ENCODE peak calls at places on chromosomes 12 and 14, in ten cellular contexts. One of them, this sample, is unnamed.

GRCh38 chr12:47100146-47100545 is 20.4 kb upstream of the AMIGO2 start:
- DNase-seq in effector CD4-positive, alpha-beta T cell: no peak
- DNase-seq in T-helper 1 cell: no peak
- DNase-seq in activated T-helper 1 cell treated with Interleukin-2 at 50 U/mL for 16 hours: no peak
- DNase-seq in KG1: no peak
- DNase-seq in epithelial cell of esophagus: no peak
- DNase-seq in amniotic stem cell: no peak
- DNase-seq in central memory CD8-positive, alpha-beta T cell: no peak
- DNase-seq in CD4-positive, alpha-beta T cell: no peak
- DNase-seq in thoracic aorta: no peak
- DNase-seq in this sample: no peak

GRCh38 chr14:28467611-28468010 is 299.0 kb upstream of the FOXG1 start:
- DNase-seq in effector CD4-positive, alpha-beta T cell: no peak
- DNase-seq in T-helper 1 cell: no peak
- DNase-seq in activated T-helper 1 cell treated with Interleukin-2 at 50 U/mL for 16 hours: no peak
- DNase-seq in KG1: no peak
- DNase-seq in epithelial cell of esophagus: no peak
- DNase-seq in amniotic stem cell: no peak
- DNase-seq in central memory CD8-positive, alpha-beta T cell: no peak
- DNase-seq in CD4-positive, alpha-beta T cell: no peak
- DNase-seq in thoracic aorta: no peak
- DNase-seq in this sample: no peak

GRCh38 chr12:29608581-29608980 is 111.1 kb upstream of the OVCH1 start:
- DNase-seq in effector CD4-positive, alpha-beta T cell: no peak
- DNase-seq in T-helper 1 cell: no peak
- DNase-seq in activated T-helper 1 cell treated with Interleukin-2 at 50 U/mL for 16 hours: no peak
- DNase-seq in KG1: no peak
- DNase-seq in epithelial cell of esophagus: no peak
- DNase-seq in amniotic stem cell: no peak
- DNase-seq in central memory CD8-positive, alpha-beta T cell: no peak
- DNase-seq in CD4-positive, alpha-beta T cell: no peak
- DNase-seq in thoracic aorta: no peak
- DNase-seq in this sample: no peak

GRCh38 chr14:32494566-32495434 is 165.7 kb downstream of the AKAP6 start:
- DNase-seq in effector CD4-positive, alpha-beta T cell: no peak
- DNase-seq in T-helper 1 cell: no peak
- DNase-seq in activated T-helper 1 cell treated with Interleukin-2 at 50 U/mL for 16 hours: no peak
- DNase-seq in KG1: no peak
- DNase-seq in epithelial cell of esophagus: no peak
- DNase-seq in amniotic stem cell: no peak
- DNase-seq in central memory CD8-positive, alpha-beta T cell: no peak
- DNase-seq in CD4-positive, alpha-beta T cell: no peak
- DNase-seq in thoracic aorta: no peak
- DNase-seq in this sample: no peak

GRCh38 chr12:41663487-41664258 is 475.6 kb downstream of the PDZRN4 start:
- DNase-seq in effector CD4-positive, alpha-beta T cell: no peak
- DNase-seq in T-helper 1 cell: no peak
- DNase-seq in activated T-helper 1 cell treated with Interleukin-2 at 50 U/mL for 16 hours: no peak
- DNase-seq in KG1: no peak
- DNase-seq in epithelial cell of esophagus: peak
- DNase-seq in amniotic stem cell: no peak
- DNase-seq in central memory CD8-positive, alpha-beta T cell: no peak
- DNase-seq in CD4-positive, alpha-beta T cell: no peak
- DNase-seq in thoracic aorta: no peak
- DNase-seq in this sample: no peak

GRCh38 chr12:47808574-47809380 is 10.9 kb downstream of the HDAC7 start:
- DNase-seq in effector CD4-positive, alpha-beta T cell: peak
- DNase-seq in T-helper 1 cell: no peak
- DNase-seq in activated T-helper 1 cell treated with Interleukin-2 at 50 U/mL for 16 hours: no peak
- DNase-seq in KG1: peak
- DNase-seq in epithelial cell of esophagus: peak
- DNase-seq in amniotic stem cell: no peak
- DNase-seq in central memory CD8-positive, alpha-beta T cell: no peak
- DNase-seq in CD4-positive, alpha-beta T cell: peak
- DNase-seq in thoracic aorta: no peak
- DNase-seq in this sample: no peak

GRCh38 chr12:93526786-93527428 is 45.6 kb upstream of the SOCS2 start:
- DNase-seq in effector CD4-positive, alpha-beta T cell: no peak
- DNase-seq in T-helper 1 cell: no peak
- DNase-seq in activated T-helper 1 cell treated with Interleukin-2 at 50 U/mL for 16 hours: no peak
- DNase-seq in KG1: no peak
- DNase-seq in epithelial cell of esophagus: peak
- DNase-seq in amniotic stem cell: peak
- DNase-seq in central memory CD8-positive, alpha-beta T cell: no peak
- DNase-seq in CD4-positive, alpha-beta T cell: no peak
- DNase-seq in thoracic aorta: no peak
- DNase-seq in this sample: no peak

GRCh38 chr12:73892181-73892580 is 645.5 kb upstream of the ATXN7L3B start:
- DNase-seq in effector CD4-positive, alpha-beta T cell: no peak
- DNase-seq in T-helper 1 cell: no peak
- DNase-seq in activated T-helper 1 cell treated with Interleukin-2 at 50 U/mL for 16 hours: no peak
- DNase-seq in KG1: no peak
- DNase-seq in epithelial cell of esophagus: peak
- DNase-seq in amniotic stem cell: no peak
- DNase-seq in central memory CD8-positive, alpha-beta T cell: no peak
- DNase-seq in CD4-positive, alpha-beta T cell: no peak
- DNase-seq in thoracic aorta: no peak
- DNase-seq in this sample: no peak

GRCh38 chr12:43550831-43551270 is 1.2 kb downstream of the ADAMTS20 start:
- DNase-seq in effector CD4-positive, alpha-beta T cell: no peak
- DNase-seq in T-helper 1 cell: no peak
- DNase-seq in activated T-helper 1 cell treated with Interleukin-2 at 50 U/mL for 16 hours: no peak
- DNase-seq in KG1: no peak
- DNase-seq in epithelial cell of esophagus: no peak
- DNase-seq in amniotic stem cell: no peak
- DNase-seq in central memory CD8-positive, alpha-beta T cell: no peak
- DNase-seq in CD4-positive, alpha-beta T cell: no peak
- DNase-seq in thoracic aorta: no peak
- DNase-seq in this sample: no peak

GRCh38 chr12:16515666-16516065 is 90.3 kb downstream of the LMO3 start:
- DNase-seq in effector CD4-positive, alpha-beta T cell: no peak
- DNase-seq in T-helper 1 cell: no peak
- DNase-seq in activated T-helper 1 cell treated with Interleukin-2 at 50 U/mL for 16 hours: no peak
- DNase-seq in KG1: no peak
- DNase-seq in epithelial cell of esophagus: peak
- DNase-seq in amniotic stem cell: no peak
- DNase-seq in central memory CD8-positive, alpha-beta T cell: no peak
- DNase-seq in CD4-positive, alpha-beta T cell: no peak
- DNase-seq in thoracic aorta: no peak
- DNase-seq in this sample: no peak

GRCh38 chr12:41286426-41286825 is 98.3 kb downstream of the PDZRN4 start:
- DNase-seq in effector CD4-positive, alpha-beta T cell: no peak
- DNase-seq in T-helper 1 cell: no peak
- DNase-seq in activated T-helper 1 cell treated with Interleukin-2 at 50 U/mL for 16 hours: no peak
- DNase-seq in KG1: no peak
- DNase-seq in epithelial cell of esophagus: peak
- DNase-seq in amniotic stem cell: no peak
- DNase-seq in central memory CD8-positive, alpha-beta T cell: no peak
- DNase-seq in CD4-positive, alpha-beta T cell: no peak
- DNase-seq in thoracic aorta: no peak
- DNase-seq in this sample: no peak

GRCh38 chr14:51680031-51680430 is 28.3 kb downstream of the FRMD6 start:
- DNase-seq in effector CD4-positive, alpha-beta T cell: no peak
- DNase-seq in T-helper 1 cell: no peak
- DNase-seq in activated T-helper 1 cell treated with Interleukin-2 at 50 U/mL for 16 hours: no peak
- DNase-seq in KG1: no peak
- DNase-seq in epithelial cell of esophagus: no peak
- DNase-seq in amniotic stem cell: no peak
- DNase-seq in central memory CD8-positive, alpha-beta T cell: no peak
- DNase-seq in CD4-positive, alpha-beta T cell: no peak
- DNase-seq in thoracic aorta: no peak
- DNase-seq in this sample: no peak

GRCh38 chr14:99246536-99247083 is 25.4 kb downstream of the BCL11B start:
- DNase-seq in effector CD4-positive, alpha-beta T cell: peak
- DNase-seq in T-helper 1 cell: no peak
- DNase-seq in activated T-helper 1 cell treated with Interleukin-2 at 50 U/mL for 16 hours: no peak
- DNase-seq in KG1: no peak
- DNase-seq in epithelial cell of esophagus: no peak
- DNase-seq in amniotic stem cell: no peak
- DNase-seq in central memory CD8-positive, alpha-beta T cell: no peak
- DNase-seq in CD4-positive, alpha-beta T cell: peak
- DNase-seq in thoracic aorta: no peak
- DNase-seq in this sample: no peak

GRCh38 chr14:50607181-50607580 is 47.2 kb downstream of the ATL1 start:
- DNase-seq in effector CD4-positive, alpha-beta T cell: no peak
- DNase-seq in T-helper 1 cell: no peak
- DNase-seq in activated T-helper 1 cell treated with Interleukin-2 at 50 U/mL for 16 hours: no peak
- DNase-seq in KG1: no peak
- DNase-seq in epithelial cell of esophagus: peak
- DNase-seq in amniotic stem cell: no peak
- DNase-seq in central memory CD8-positive, alpha-beta T cell: no peak
- DNase-seq in CD4-positive, alpha-beta T cell: no peak
- DNase-seq in thoracic aorta: no peak
- DNase-seq in this sample: no peak

GRCh38 chr12:3083949-3084348 is 6.8 kb downstream of the TSPAN9 start:
- DNase-seq in effector CD4-positive, alpha-beta T cell: no peak
- DNase-seq in T-helper 1 cell: no peak
- DNase-seq in activated T-helper 1 cell treated with Interleukin-2 at 50 U/mL for 16 hours: no peak
- DNase-seq in KG1: no peak
- DNase-seq in epithelial cell of esophagus: no peak
- DNase-seq in amniotic stem cell: no peak
- DNase-seq in central memory CD8-positive, alpha-beta T cell: no peak
- DNase-seq in CD4-positive, alpha-beta T cell: no peak
- DNase-seq in thoracic aorta: no peak
- DNase-seq in this sample: no peak